ENCODE peak calls at places on chromosomes 4 and X, in seven cellular contexts. One of them, this sample, is unnamed.

GRCh38 chr4:76892601-76893000 is 5.3 kb downstream of the SOWAHB start:
- DNase-seq in thoracic aorta: no peak
- DNase-seq in RWPE1: peak; percentile 47
- DNase-seq in osteocyte: no peak
- DNase-seq in HFFc6: no peak
- DNase-seq in heart right ventricle: no peak
- DNase-seq in transverse colon: no peak
- DNase-seq in this sample: no peak

GRCh38 chr4:2450394-2451035 is 18.4 kb upstream of the RNF4 start:
- DNase-seq in thoracic aorta: no peak
- DNase-seq in RWPE1: no peak
- DNase-seq in osteocyte: no peak
- DNase-seq in HFFc6: no peak
- DNase-seq in heart right ventricle: no peak
- DNase-seq in transverse colon: no peak
- DNase-seq in this sample: no peak

GRCh38 chr4:184263461-184263860 is 45.8 kb upstream of the ENPP6 start:
- DNase-seq in thoracic aorta: no peak
- DNase-seq in RWPE1: no peak
- DNase-seq in osteocyte: no peak
- DNase-seq in HFFc6: no peak
- DNase-seq in heart right ventricle: no peak
- DNase-seq in transverse colon: no peak
- DNase-seq in this sample: no peak

GRCh38 chrX:120036704-120037103 is 40.8 kb downstream of the RHOXF2B start:
- DNase-seq in thoracic aorta: no peak
- DNase-seq in RWPE1: no peak
- DNase-seq in osteocyte: no peak
- DNase-seq in HFFc6: no peak
- DNase-seq in heart right ventricle: no peak
- DNase-seq in transverse colon: no peak
- DNase-seq in this sample: no peak

GRCh38 chrX:78375894-78376293 is 48.5 kb upstream of the CYSLTR1 start:
- DNase-seq in thoracic aorta: no peak
- DNase-seq in RWPE1: no peak
- DNase-seq in osteocyte: no peak
- DNase-seq in HFFc6: peak; percentile 8
- DNase-seq in heart right ventricle: no peak
- DNase-seq in transverse colon: no peak
- DNase-seq in this sample: no peak

GRCh38 chr4:145326491-145326890 is 146.1 kb upstream of the OTUD4 start:
- DNase-seq in thoracic aorta: no peak
- DNase-seq in RWPE1: no peak
- DNase-seq in osteocyte: no peak
- DNase-seq in HFFc6: no peak
- DNase-seq in heart right ventricle: no peak
- DNase-seq in transverse colon: no peak
- DNase-seq in this sample: no peak

GRCh38 chr4:74473155-74473811 is 28.3 kb downstream of the AREG start:
- DNase-seq in thoracic aorta: peak; percentile 7
- DNase-seq in RWPE1: peak; percentile 84
- DNase-seq in osteocyte: no peak
- DNase-seq in HFFc6: peak; percentile 80
- DNase-seq in heart right ventricle: peak; percentile 5
- DNase-seq in transverse colon: no peak
- DNase-seq in this sample: no peak

GRCh38 chr4:7985891-7986441 is 46.3 kb upstream of the AFAP1 start:
- DNase-seq in thoracic aorta: no peak
- DNase-seq in RWPE1: no peak
- DNase-seq in osteocyte: no peak
- DNase-seq in HFFc6: no peak
- DNase-seq in heart right ventricle: no peak
- DNase-seq in transverse colon: no peak
- DNase-seq in this sample: no peak

GRCh38 chrX:46576458-46576857 is 2.9 kb downstream of the CHST7 start:
- DNase-seq in thoracic aorta: no peak
- DNase-seq in RWPE1: no peak
- DNase-seq in osteocyte: no peak
- DNase-seq in HFFc6: no peak
- DNase-seq in heart right ventricle: no peak
- DNase-seq in transverse colon: no peak
- DNase-seq in this sample: no peak

GRCh38 chr4:7758444-7758815 is 181.2 kb downstream of the AFAP1 start:
- DNase-seq in thoracic aorta: no peak
- DNase-seq in RWPE1: no peak
- DNase-seq in osteocyte: no peak
- DNase-seq in HFFc6: no peak
- DNase-seq in heart right ventricle: no peak
- DNase-seq in transverse colon: no peak
- DNase-seq in this sample: no peak

GRCh38 chr4:139764686-139765085 is 99.1 kb downstream of the MGST2 start:
- DNase-seq in thoracic aorta: no peak
- DNase-seq in RWPE1: no peak
- DNase-seq in osteocyte: no peak
- DNase-seq in HFFc6: no peak
- DNase-seq in heart right ventricle: peak; percentile 27
- DNase-seq in transverse colon: no peak
- DNase-seq in this sample: no peak

GRCh38 chr4:10296730-10297129 is 160.5 kb downstream of the ZNF518B start:
- DNase-seq in thoracic aorta: no peak
- DNase-seq in RWPE1: no peak
- DNase-seq in osteocyte: no peak
- DNase-seq in HFFc6: peak; percentile 85
- DNase-seq in heart right ventricle: no peak
- DNase-seq in transverse colon: no peak
- DNase-seq in this sample: no peak

GRCh38 chr4:175071123-175071522 is 153.0 kb downstream of the ADAM29 start:
- DNase-seq in thoracic aorta: no peak
- DNase-seq in RWPE1: no peak
- DNase-seq in osteocyte: no peak
- DNase-seq in HFFc6: no peak
- DNase-seq in heart right ventricle: no peak
- DNase-seq in transverse colon: no peak
- DNase-seq in this sample: no peak

GRCh38 chr4:187993827-187994226 is 1.7 kb upstream of the ZFP42 start:
- DNase-seq in thoracic aorta: no peak
- DNase-seq in RWPE1: no peak
- DNase-seq in osteocyte: no peak
- DNase-seq in HFFc6: no peak
- DNase-seq in heart right ventricle: no peak
- DNase-seq in transverse colon: no peak
- DNase-seq in this sample: no peak

GRCh38 chr4:19776021-19776459 is 475.7 kb upstream of the SLIT2 start:
- DNase-seq in thoracic aorta: no peak
- DNase-seq in RWPE1: peak; percentile 79
- DNase-seq in osteocyte: no peak
- DNase-seq in HFFc6: peak; percentile 63
- DNase-seq in heart right ventricle: no peak
- DNase-seq in transverse colon: no peak
- DNase-seq in this sample: no peak

GRCh38 chr4:184453402-184454160 is 20.8 kb downstream of the IRF2 start:
- DNase-seq in thoracic aorta: no peak
- DNase-seq in RWPE1: peak; percentile 45
- DNase-seq in osteocyte: no peak
- DNase-seq in HFFc6: peak; percentile 81
- DNase-seq in heart right ventricle: peak; percentile 28
- DNase-seq in transverse colon: peak; percentile 59
- DNase-seq in this sample: no peak

GRCh38 chr4:185210102-185210981 is 944 bp downstream of the SNX25 start:
- DNase-seq in thoracic aorta: no peak
- DNase-seq in RWPE1: no peak
- DNase-seq in osteocyte: no peak
- DNase-seq in HFFc6: peak; percentile 36
- DNase-seq in heart right ventricle: peak; percentile 58
- DNase-seq in transverse colon: peak; percentile 51
- DNase-seq in this sample: peak; percentile 67

GRCh38 chr4:90515191-90515590 is 388.0 kb downstream of the CCSER1 start:
- DNase-seq in thoracic aorta: no peak
- DNase-seq in RWPE1: no peak
- DNase-seq in osteocyte: no peak
- DNase-seq in HFFc6: no peak
- DNase-seq in heart right ventricle: no peak
- DNase-seq in transverse colon: no peak
- DNase-seq in this sample: no peak

GRCh38 chr4:97394653-97395052 is 748.6 kb downstream of the STPG2 start:
- DNase-seq in thoracic aorta: no peak
- DNase-seq in RWPE1: peak; percentile 28
- DNase-seq in osteocyte: no peak
- DNase-seq in HFFc6: no peak
- DNase-seq in heart right ventricle: no peak
- DNase-seq in transverse colon: no peak
- DNase-seq in this sample: no peak

GRCh38 chr4:116357758-116358157 is 727.6 kb downstream of the TRAM1L1 start:
- DNase-seq in thoracic aorta: no peak
- DNase-seq in RWPE1: no peak
- DNase-seq in osteocyte: no peak
- DNase-seq in HFFc6: no peak
- DNase-seq in heart right ventricle: no peak
- DNase-seq in transverse colon: peak; percentile 11
- DNase-seq in this sample: no peak

GRCh38 chr4:188400456-188400855 is 261.2 kb downstream of the TRIML1 start:
- DNase-seq in thoracic aorta: no peak
- DNase-seq in RWPE1: no peak
- DNase-seq in osteocyte: no peak
- DNase-seq in HFFc6: no peak
- DNase-seq in heart right ventricle: no peak
- DNase-seq in transverse colon: no peak
- DNase-seq in this sample: no peak

GRCh38 chr4:5446595-5446994 is 261.8 kb downstream of the EVC2 start:
- DNase-seq in thoracic aorta: no peak
- DNase-seq in RWPE1: no peak
- DNase-seq in osteocyte: peak; percentile 73
- DNase-seq in HFFc6: no peak
- DNase-seq in heart right ventricle: no peak
- DNase-seq in transverse colon: no peak
- DNase-seq in this sample: no peak

GRCh38 chrX:77436682-77437081 is 10.5 kb upstream of the FGF16 start:
- DNase-seq in thoracic aorta: no peak
- DNase-seq in RWPE1: no peak
- DNase-seq in osteocyte: no peak
- DNase-seq in HFFc6: peak; percentile 68
- DNase-seq in heart right ventricle: no peak
- DNase-seq in transverse colon: no peak
- DNase-seq in this sample: no peak

DNA sequence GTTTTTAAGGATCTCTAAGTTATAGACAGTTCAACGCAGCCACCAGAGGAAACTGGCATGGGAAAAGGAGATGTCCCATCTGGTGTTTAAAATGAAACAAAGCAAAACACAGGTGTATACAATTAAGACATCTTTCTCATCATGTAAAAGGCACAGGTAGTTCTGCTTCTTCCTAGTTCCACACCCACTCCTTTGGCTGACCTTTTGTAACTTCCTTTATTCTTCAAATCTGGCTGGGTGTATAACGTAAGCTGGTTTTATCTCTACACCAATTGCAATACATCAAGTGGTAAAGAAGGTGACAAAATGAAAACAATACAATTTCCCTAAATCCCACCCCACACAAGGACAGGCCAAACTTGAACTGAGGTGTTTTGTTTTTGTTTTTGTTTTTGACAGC is 27.3 kb upstream of the FBXW7 start:
- DNase-seq in thoracic aorta: no peak
- DNase-seq in RWPE1: no peak
- DNase-seq in osteocyte: no peak
- DNase-seq in HFFc6: no peak
- DNase-seq in heart right ventricle: no peak
- DNase-seq in transverse colon: no peak
- DNase-seq in this sample: no peak
- TF ChIP-seq CTCF in thoracic aorta: no peak
- TF ChIP-seq CTCF in RWPE1: no peak
- TF ChIP-seq CTCF in osteocyte: no peak
- TF ChIP-seq CTCF in HFFc6: no peak
- TF ChIP-seq CTCF in heart right ventricle: no peak
- TF ChIP-seq CTCF in transverse colon: no peak
- TF ChIP-seq CTCF in this sample: no peak

DNA sequence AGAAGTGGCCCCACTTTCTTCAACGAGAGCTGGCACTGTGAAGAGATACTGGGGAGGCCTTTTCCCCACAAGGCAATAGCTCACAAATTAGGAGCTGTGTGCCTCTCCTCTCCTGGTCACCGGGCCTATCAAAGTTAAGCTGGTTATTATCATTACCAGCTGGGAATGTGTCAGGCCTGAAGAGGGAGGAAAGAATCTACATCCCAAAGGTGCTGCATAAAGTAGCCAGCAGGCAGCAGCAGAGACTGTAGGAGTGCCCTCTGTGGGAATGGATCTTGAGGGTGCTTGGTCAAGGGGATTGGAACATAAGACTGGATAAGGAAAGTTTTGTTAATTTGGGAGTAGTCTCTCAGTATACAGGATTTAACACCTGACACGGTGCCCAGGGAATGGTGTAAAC is 9.1 kb upstream of the TMPRSS11D start:
- DNase-seq in thoracic aorta: no peak
- DNase-seq in RWPE1: no peak
- DNase-seq in osteocyte: no peak
- DNase-seq in HFFc6: no peak
- DNase-seq in heart right ventricle: no peak
- DNase-seq in transverse colon: no peak
- DNase-seq in this sample: no peak
- TF ChIP-seq CTCF in thoracic aorta: no peak
- TF ChIP-seq CTCF in RWPE1: no peak
- TF ChIP-seq CTCF in osteocyte: no peak
- TF ChIP-seq CTCF in HFFc6: peak; percentile 38
- TF ChIP-seq CTCF in heart right ventricle: no peak
- TF ChIP-seq CTCF in transverse colon: no peak
- TF ChIP-seq CTCF in this sample: no peak

GRCh38 chr4:81214518-81215218 is 354 bp downstream of the PRKG2 start:
- DNase-seq in thoracic aorta: no peak
- DNase-seq in RWPE1: peak; percentile 13
- DNase-seq in osteocyte: no peak
- DNase-seq in HFFc6: no peak
- DNase-seq in heart right ventricle: no peak
- DNase-seq in transverse colon: peak; percentile 19
- DNase-seq in this sample: no peak

GRCh38 chr4:81214144-81214517 is 891 bp downstream of the PRKG2 start:
- DNase-seq in thoracic aorta: no peak
- DNase-seq in RWPE1: no peak
- DNase-seq in osteocyte: no peak
- DNase-seq in HFFc6: no peak
- DNase-seq in heart right ventricle: no peak
- DNase-seq in transverse colon: no peak
- DNase-seq in this sample: no peak

GRCh38 chr4:81215219-81215892 is at the start of gene PRKG2:
- DNase-seq in thoracic aorta: no peak
- DNase-seq in RWPE1: no peak
- DNase-seq in osteocyte: no peak
- DNase-seq in HFFc6: no peak
- DNase-seq in heart right ventricle: no peak
- DNase-seq in transverse colon: peak; percentile 35
- DNase-seq in this sample: peak; percentile 51

GRCh38 chr4:81217794-81218193 is 2.8 kb upstream of the PRKG2 start:
- DNase-seq in thoracic aorta: no peak
- DNase-seq in RWPE1: no peak
- DNase-seq in osteocyte: no peak
- DNase-seq in HFFc6: no peak
- DNase-seq in heart right ventricle: no peak
- DNase-seq in transverse colon: peak; percentile 18
- DNase-seq in this sample: no peak

GRCh38 chr4:81215936-81216335 is 914 bp upstream of the PRKG2 start:
- DNase-seq in thoracic aorta: no peak
- DNase-seq in RWPE1: no peak
- DNase-seq in osteocyte: no peak
- DNase-seq in HFFc6: no peak
- DNase-seq in heart right ventricle: no peak
- DNase-seq in transverse colon: no peak
- DNase-seq in this sample: no peak
- TF ChIP-seq CTCF in thoracic aorta: no peak
- TF ChIP-seq CTCF in RWPE1: no peak
- TF ChIP-seq CTCF in osteocyte: no peak
- TF ChIP-seq CTCF in HFFc6: no peak
- TF ChIP-seq CTCF in heart right ventricle: no peak
- TF ChIP-seq CTCF in transverse colon: no peak
- TF ChIP-seq CTCF in this sample: no peak

GRCh38 chr4:151428346-151428745 is 19.4 kb downstream of the FHIP1A start:
- DNase-seq in thoracic aorta: no peak
- DNase-seq in RWPE1: no peak
- DNase-seq in osteocyte: no peak
- DNase-seq in HFFc6: no peak
- DNase-seq in heart right ventricle: no peak
- DNase-seq in transverse colon: no peak
- DNase-seq in this sample: no peak
- TF ChIP-seq CTCF in thoracic aorta: no peak
- TF ChIP-seq CTCF in RWPE1: no peak
- TF ChIP-seq CTCF in osteocyte: no peak
- TF ChIP-seq CTCF in HFFc6: no peak
- TF ChIP-seq CTCF in heart right ventricle: no peak
- TF ChIP-seq CTCF in transverse colon: no peak
- TF ChIP-seq CTCF in this sample: no peak

This sample was measured in mucosa of descending colon.